ENCODE peak calls at places on chromosomes 2 and 18, in ten cellular contexts. One of them, this sample, is unnamed.
A peak's percentile ranks its signal among the peaks of the same experiment; 100 is the strongest.

GRCh38 chr2:113769555-113769954 is 13.1 kb upstream of the SLC35F5 start:
- DNase-seq in GM12865: no peak
- DNase-seq in fibroblast of pulmonary artery: no peak
- DNase-seq in choroid plexus epithelial cell: no peak
- DNase-seq in glutamatergic neuron: no peak
- DNase-seq in endothelial cell of umbilical vein: no peak
- DNase-seq in Calu3: no peak
- DNase-seq in heart left ventricle: no peak
- DNase-seq in GM10248: no peak
- DNase-seq in GM06990: no peak
- DNase-seq in this sample: no peak

GRCh38 chr2:128277961-128278681 is 40.5 kb downstream of the HS6ST1 start:
- DNase-seq in GM10248: no peak
- DNase-seq in heart left ventricle: peak; percentile 17
- DNase-seq in Calu3: no peak
- DNase-seq in choroid plexus epithelial cell: no peak
- DNase-seq in GM12865: no peak
- DNase-seq in glutamatergic neuron: no peak
- DNase-seq in endothelial cell of umbilical vein: no peak
- DNase-seq in GM06990: no peak
- DNase-seq in fibroblast of pulmonary artery: no peak
- DNase-seq in this sample: no peak

GRCh38 chr18:13388586-13389490 is 170.3 kb downstream of the LDLRAD4 start:
- DNase-seq in GM12865: no peak
- DNase-seq in GM06990: no peak
- DNase-seq in heart left ventricle: no peak
- DNase-seq in Calu3: no peak
- DNase-seq in GM10248: no peak
- DNase-seq in endothelial cell of umbilical vein: no peak
- DNase-seq in glutamatergic neuron: no peak
- DNase-seq in fibroblast of pulmonary artery: no peak
- DNase-seq in choroid plexus epithelial cell: no peak
- DNase-seq in this sample: no peak

GRCh38 chr18:58143391-58143790 is 99.4 kb downstream of the NEDD4L start:
- DNase-seq in GM12865: no peak
- DNase-seq in endothelial cell of umbilical vein: no peak
- DNase-seq in fibroblast of pulmonary artery: peak; percentile 75
- DNase-seq in glutamatergic neuron: no peak
- DNase-seq in GM06990: no peak
- DNase-seq in choroid plexus epithelial cell: peak; percentile 87
- DNase-seq in Calu3: no peak
- DNase-seq in heart left ventricle: no peak
- DNase-seq in GM10248: no peak
- DNase-seq in this sample: no peak

GRCh38 chr2:127016329-127016728 is 90.6 kb downstream of the BIN1 start:
- DNase-seq in endothelial cell of umbilical vein: no peak
- DNase-seq in GM06990: no peak
- DNase-seq in choroid plexus epithelial cell: no peak
- DNase-seq in GM12865: no peak
- DNase-seq in GM10248: no peak
- DNase-seq in heart left ventricle: no peak
- DNase-seq in glutamatergic neuron: no peak
- DNase-seq in fibroblast of pulmonary artery: no peak
- DNase-seq in Calu3: no peak
- DNase-seq in this sample: no peak

GRCh38 chr2:71665168-71666093 is 212.1 kb downstream of the DYSF start:
- DNase-seq in Calu3: no peak
- DNase-seq in GM12865: no peak
- DNase-seq in glutamatergic neuron: no peak
- DNase-seq in heart left ventricle: peak; percentile 80
- DNase-seq in choroid plexus epithelial cell: no peak
- DNase-seq in GM06990: no peak
- DNase-seq in fibroblast of pulmonary artery: no peak
- DNase-seq in endothelial cell of umbilical vein: no peak
- DNase-seq in GM10248: no peak
- DNase-seq in this sample: no peak

GRCh38 chr2:137420744-137421143 is 543.5 kb upstream of the HNMT start:
- DNase-seq in choroid plexus epithelial cell: peak; percentile 0
- DNase-seq in heart left ventricle: no peak
- DNase-seq in Calu3: no peak
- DNase-seq in GM06990: no peak
- DNase-seq in endothelial cell of umbilical vein: no peak
- DNase-seq in fibroblast of pulmonary artery: no peak
- DNase-seq in GM10248: no peak
- DNase-seq in GM12865: no peak
- DNase-seq in glutamatergic neuron: no peak
- DNase-seq in this sample: no peak

GRCh38 chr2:158686166-158686792 is 108.8 kb upstream of the DAPL1 start:
- DNase-seq in heart left ventricle: peak; percentile 59
- DNase-seq in Calu3: no peak
- DNase-seq in glutamatergic neuron: no peak
- DNase-seq in GM12865: no peak
- DNase-seq in choroid plexus epithelial cell: no peak
- DNase-seq in GM10248: no peak
- DNase-seq in endothelial cell of umbilical vein: no peak
- DNase-seq in GM06990: no peak
- DNase-seq in fibroblast of pulmonary artery: peak; percentile 10
- DNase-seq in this sample: no peak

GRCh38 chr2:68594041-68594440 is 49.3 kb upstream of the PROKR1 start:
- DNase-seq in GM12865: no peak
- DNase-seq in heart left ventricle: no peak
- DNase-seq in Calu3: no peak
- DNase-seq in glutamatergic neuron: no peak
- DNase-seq in endothelial cell of umbilical vein: no peak
- DNase-seq in GM06990: no peak
- DNase-seq in fibroblast of pulmonary artery: no peak
- DNase-seq in GM10248: no peak
- DNase-seq in choroid plexus epithelial cell: no peak
- DNase-seq in this sample: no peak

GRCh38 chr2:182634386-182634785 is 81.7 kb upstream of the DNAJC10 start:
- DNase-seq in GM12865: no peak
- DNase-seq in choroid plexus epithelial cell: no peak
- DNase-seq in endothelial cell of umbilical vein: no peak
- DNase-seq in heart left ventricle: no peak
- DNase-seq in GM10248: no peak
- DNase-seq in glutamatergic neuron: no peak
- DNase-seq in GM06990: no peak
- DNase-seq in fibroblast of pulmonary artery: no peak
- DNase-seq in Calu3: no peak
- DNase-seq in this sample: no peak

GRCh38 chr2:100670232-100670631 is 107.4 kb downstream of the PDCL3 start:
- DNase-seq in fibroblast of pulmonary artery: no peak
- DNase-seq in GM06990: no peak
- DNase-seq in GM10248: no peak
- DNase-seq in glutamatergic neuron: no peak
- DNase-seq in GM12865: no peak
- DNase-seq in endothelial cell of umbilical vein: no peak
- DNase-seq in choroid plexus epithelial cell: no peak
- DNase-seq in Calu3: peak; percentile 54
- DNase-seq in heart left ventricle: no peak
- DNase-seq in this sample: no peak

GRCh38 chr2:151979694-151980093 is 119.2 kb downstream of the CACNB4 start:
- DNase-seq in GM06990: no peak
- DNase-seq in choroid plexus epithelial cell: peak; percentile 2
- DNase-seq in GM12865: no peak
- DNase-seq in fibroblast of pulmonary artery: no peak
- DNase-seq in Calu3: no peak
- DNase-seq in endothelial cell of umbilical vein: no peak
- DNase-seq in GM10248: no peak
- DNase-seq in heart left ventricle: no peak
- DNase-seq in glutamatergic neuron: no peak
- DNase-seq in this sample: no peak

GRCh38 chr2:67854103-67854502 is 208.7 kb downstream of the C1D start:
- DNase-seq in Calu3: no peak
- DNase-seq in endothelial cell of umbilical vein: no peak
- DNase-seq in choroid plexus epithelial cell: no peak
- DNase-seq in heart left ventricle: no peak
- DNase-seq in fibroblast of pulmonary artery: no peak
- DNase-seq in GM10248: no peak
- DNase-seq in glutamatergic neuron: no peak
- DNase-seq in GM06990: no peak
- DNase-seq in GM12865: no peak
- DNase-seq in this sample: no peak

GRCh38 chr2:55721601-55722215 is 28.1 kb upstream of the PNPT1 start:
- DNase-seq in Calu3: peak; percentile 50
- DNase-seq in fibroblast of pulmonary artery: no peak
- DNase-seq in glutamatergic neuron: no peak
- DNase-seq in choroid plexus epithelial cell: peak; percentile 47
- DNase-seq in GM12865: no peak
- DNase-seq in GM10248: no peak
- DNase-seq in GM06990: no peak
- DNase-seq in endothelial cell of umbilical vein: no peak
- DNase-seq in heart left ventricle: no peak
- DNase-seq in this sample: no peak

GRCh38 chr18:66562279-66562678 is 41.6 kb downstream of the CDH19 start:
- DNase-seq in GM12865: no peak
- DNase-seq in GM06990: no peak
- DNase-seq in endothelial cell of umbilical vein: no peak
- DNase-seq in GM10248: no peak
- DNase-seq in choroid plexus epithelial cell: no peak
- DNase-seq in heart left ventricle: no peak
- DNase-seq in glutamatergic neuron: no peak
- DNase-seq in Calu3: no peak
- DNase-seq in fibroblast of pulmonary artery: no peak
- DNase-seq in this sample: no peak

GRCh38 chr2:94876523-94876863 is 5.3 kb downstream of the TEKT4 start:
- DNase-seq in Calu3: no peak
- DNase-seq in glutamatergic neuron: no peak
- DNase-seq in GM06990: no peak
- DNase-seq in GM12865: no peak
- DNase-seq in GM10248: no peak
- DNase-seq in heart left ventricle: no peak
- DNase-seq in fibroblast of pulmonary artery: no peak
- DNase-seq in choroid plexus epithelial cell: no peak
- DNase-seq in endothelial cell of umbilical vein: no peak
- DNase-seq in this sample: no peak

GRCh38 chr2:143117225-143117624 is 12.0 kb upstream of the ARHGAP15 start:
- DNase-seq in endothelial cell of umbilical vein: no peak
- DNase-seq in GM06990: no peak
- DNase-seq in glutamatergic neuron: no peak
- DNase-seq in Calu3: no peak
- DNase-seq in heart left ventricle: no peak
- DNase-seq in GM10248: no peak
- DNase-seq in GM12865: no peak
- DNase-seq in choroid plexus epithelial cell: no peak
- DNase-seq in fibroblast of pulmonary artery: no peak
- DNase-seq in this sample: no peak

GRCh38 chr2:113211226-113212105 is 37.7 kb downstream of the PSD4 start:
- DNase-seq in GM12865: no peak
- DNase-seq in fibroblast of pulmonary artery: peak; percentile 26
- DNase-seq in glutamatergic neuron: no peak
- DNase-seq in Calu3: no peak
- DNase-seq in GM10248: no peak
- DNase-seq in GM06990: no peak
- DNase-seq in heart left ventricle: peak; percentile 71
- DNase-seq in choroid plexus epithelial cell: no peak
- DNase-seq in endothelial cell of umbilical vein: no peak
- DNase-seq in this sample: no peak

GRCh38 chr2:218436992-218437391 is 18.1 kb downstream of the VIL1 start:
- DNase-seq in Calu3: no peak
- DNase-seq in endothelial cell of umbilical vein: no peak
- DNase-seq in glutamatergic neuron: no peak
- DNase-seq in GM06990: no peak
- DNase-seq in GM12865: no peak
- DNase-seq in fibroblast of pulmonary artery: no peak
- DNase-seq in heart left ventricle: no peak
- DNase-seq in choroid plexus epithelial cell: no peak
- DNase-seq in GM10248: peak; percentile 5
- DNase-seq in this sample: no peak

GRCh38 chr2:49255325-49256023 is 101.2 kb upstream of the FSHR start:
- DNase-seq in fibroblast of pulmonary artery: peak; percentile 62
- DNase-seq in choroid plexus epithelial cell: peak; percentile 42
- DNase-seq in GM06990: no peak
- DNase-seq in GM10248: no peak
- DNase-seq in GM12865: no peak
- DNase-seq in glutamatergic neuron: no peak
- DNase-seq in Calu3: no peak
- DNase-seq in endothelial cell of umbilical vein: peak; percentile 6
- DNase-seq in heart left ventricle: no peak
- DNase-seq in this sample: no peak
- TF ChIP-seq CTCF in fibroblast of pulmonary artery: peak; percentile 41
- TF ChIP-seq CTCF in choroid plexus epithelial cell: peak; percentile 34
- TF ChIP-seq CTCF in GM06990: no peak
- TF ChIP-seq CTCF in GM10248: no peak
- TF ChIP-seq CTCF in GM12865: no peak
- TF ChIP-seq CTCF in glutamatergic neuron: no peak
- TF ChIP-seq CTCF in Calu3: no peak
- TF ChIP-seq CTCF in endothelial cell of umbilical vein: no peak
- TF ChIP-seq CTCF in heart left ventricle: no peak
- TF ChIP-seq CTCF in this sample: no peak

GRCh38 chr18:22169011-22169888 is at the start of gene GATA6:
- DNase-seq in GM12865: peak; percentile 63
- DNase-seq in choroid plexus epithelial cell: peak; percentile 98
- DNase-seq in fibroblast of pulmonary artery: peak; percentile 99
- DNase-seq in GM06990: peak; percentile 49
- DNase-seq in endothelial cell of umbilical vein: peak; percentile 95
- DNase-seq in Calu3: peak; percentile 94
- DNase-seq in heart left ventricle: peak; percentile 96
- DNase-seq in GM10248: peak; percentile 65
- DNase-seq in glutamatergic neuron: peak; percentile 78
- DNase-seq in this sample: peak; percentile 82
- TF ChIP-seq CTCF in GM12865: peak; percentile 7
- TF ChIP-seq CTCF in choroid plexus epithelial cell: peak; percentile 67
- TF ChIP-seq CTCF in fibroblast of pulmonary artery: peak; percentile 38
- TF ChIP-seq CTCF in GM06990: peak; percentile 40
- TF ChIP-seq CTCF in endothelial cell of umbilical vein: peak; percentile 14
- TF ChIP-seq CTCF in Calu3: no peak
- TF ChIP-seq CTCF in heart left ventricle: peak; percentile 54
- TF ChIP-seq CTCF in GM10248: peak; percentile 18
- TF ChIP-seq CTCF in glutamatergic neuron: no peak
- TF ChIP-seq CTCF in this sample: peak; percentile 11

DNA sequence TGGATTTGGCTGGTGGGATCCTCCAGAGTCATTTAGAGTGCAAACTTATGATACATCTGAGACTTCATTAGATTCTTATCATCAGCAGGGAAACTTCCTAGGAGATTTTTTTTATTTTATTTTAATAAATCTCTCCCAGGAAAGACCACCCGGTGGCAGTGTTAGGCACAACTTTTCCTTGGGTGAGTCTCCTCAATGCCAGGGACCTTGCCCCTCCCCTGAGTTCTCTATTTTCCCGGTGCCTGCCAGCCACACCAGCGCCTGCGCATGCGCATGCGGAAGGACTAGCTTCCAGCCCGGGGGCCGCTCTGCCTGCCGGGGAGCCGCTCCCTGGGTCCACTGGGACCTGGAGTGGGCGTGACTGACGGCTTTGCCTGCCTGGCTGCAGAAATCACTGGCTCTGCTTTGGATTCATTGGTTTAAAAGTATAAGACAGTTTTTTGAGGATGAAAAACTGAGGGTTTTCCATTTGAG is 86.6 kb downstream of the TMEM182 start:
- DNase-seq in choroid plexus epithelial cell: peak; percentile 42
- DNase-seq in fibroblast of pulmonary artery: peak; percentile 38
- DNase-seq in GM06990: no peak
- DNase-seq in heart left ventricle: peak; percentile 87
- DNase-seq in endothelial cell of umbilical vein: peak; percentile 25
- DNase-seq in GM12865: peak; percentile 8
- DNase-seq in GM10248: peak; percentile 23
- DNase-seq in Calu3: peak; percentile 86
- DNase-seq in glutamatergic neuron: peak; percentile 95
- DNase-seq in this sample: peak; percentile 12
- TF ChIP-seq CTCF in choroid plexus epithelial cell: no peak
- TF ChIP-seq CTCF in fibroblast of pulmonary artery: no peak
- TF ChIP-seq CTCF in GM06990: no peak
- TF ChIP-seq CTCF in heart left ventricle: peak; percentile 9
- TF ChIP-seq CTCF in endothelial cell of umbilical vein: no peak
- TF ChIP-seq CTCF in GM12865: no peak
- TF ChIP-seq CTCF in GM10248: no peak
- TF ChIP-seq CTCF in Calu3: no peak
- TF ChIP-seq CTCF in glutamatergic neuron: peak; percentile 25
- TF ChIP-seq CTCF in this sample: no peak

GRCh38 chr18:42425025-42425424 is 470.0 kb downstream of the PIK3C3 start:
- DNase-seq in GM10248: no peak
- DNase-seq in glutamatergic neuron: no peak
- DNase-seq in endothelial cell of umbilical vein: no peak
- DNase-seq in fibroblast of pulmonary artery: no peak
- DNase-seq in GM12865: no peak
- DNase-seq in GM06990: no peak
- DNase-seq in heart left ventricle: no peak
- DNase-seq in choroid plexus epithelial cell: no peak
- DNase-seq in Calu3: no peak
- DNase-seq in this sample: no peak
- TF ChIP-seq CTCF in GM10248: no peak
- TF ChIP-seq CTCF in glutamatergic neuron: no peak
- TF ChIP-seq CTCF in endothelial cell of umbilical vein: no peak
- TF ChIP-seq CTCF in fibroblast of pulmonary artery: no peak
- TF ChIP-seq CTCF in GM12865: no peak
- TF ChIP-seq CTCF in GM06990: no peak
- TF ChIP-seq CTCF in heart left ventricle: no peak
- TF ChIP-seq CTCF in choroid plexus epithelial cell: no peak
- TF ChIP-seq CTCF in Calu3: no peak
- TF ChIP-seq CTCF in this sample: no peak

This sample was measured in GM20000.